ENCODE peak calls at places on chromosomes 12 and 14, in ten cellular contexts. One of them, this sample, is unnamed. For H3K9me3, the result is how much of the 10 kb centered on the place peaks cover.

GRCh38 chr12:57765698-57766463 is 997 bp downstream of the CYP27B1 start:
- DNase-seq in GM12878: no peak
- DNase-seq in HCT116: no peak
- DNase-seq in endothelial cell of umbilical vein: no peak
- DNase-seq in vagina: no peak
- DNase-seq in stomach: no peak
- DNase-seq in spleen: no peak
- DNase-seq in sigmoid colon: no peak
- DNase-seq in upper lobe of left lung: peak
- DNase-seq in K562: no peak
- DNase-seq in this sample: no peak

GRCh38 chr12:124480469-124481256 is 86.7 kb downstream of the NCOR2 start:
- DNase-seq in GM12878: peak
- DNase-seq in endothelial cell of umbilical vein: no peak
- DNase-seq in K562: peak
- DNase-seq in vagina: no peak
- DNase-seq in HCT116: no peak
- DNase-seq in upper lobe of left lung: peak
- DNase-seq in spleen: peak
- DNase-seq in sigmoid colon: no peak
- DNase-seq in stomach: peak
- DNase-seq in this sample: peak

GRCh38 chr14:99752486-99753121 is 40.6 kb upstream of the EML1 start:
- DNase-seq in endothelial cell of umbilical vein: peak
- DNase-seq in vagina: no peak
- DNase-seq in K562: no peak
- DNase-seq in spleen: no peak
- DNase-seq in sigmoid colon: no peak
- DNase-seq in upper lobe of left lung: peak
- DNase-seq in HCT116: no peak
- DNase-seq in GM12878: no peak
- DNase-seq in stomach: no peak
- DNase-seq in this sample: no peak

GRCh38 chr14:41597647-41598046 is 9.0 kb upstream of the LRFN5 start:
- DNase-seq in HCT116: no peak
- DNase-seq in vagina: no peak
- DNase-seq in stomach: no peak
- DNase-seq in endothelial cell of umbilical vein: no peak
- DNase-seq in spleen: no peak
- DNase-seq in GM12878: no peak
- DNase-seq in upper lobe of left lung: peak
- DNase-seq in sigmoid colon: no peak
- DNase-seq in K562: peak
- DNase-seq in this sample: no peak

GRCh38 chr12:19234991-19235876 is 105.7 kb downstream of the PLEKHA5 start:
- DNase-seq in upper lobe of left lung: no peak
- DNase-seq in sigmoid colon: no peak
- DNase-seq in K562: no peak
- DNase-seq in spleen: no peak
- DNase-seq in stomach: no peak
- DNase-seq in HCT116: no peak
- DNase-seq in endothelial cell of umbilical vein: peak
- DNase-seq in GM12878: no peak
- DNase-seq in vagina: no peak
- DNase-seq in this sample: no peak

GRCh38 chr12:3594966-3595365 is 104.0 kb downstream of the PRMT8 start:
- DNase-seq in stomach: no peak
- DNase-seq in upper lobe of left lung: no peak
- DNase-seq in endothelial cell of umbilical vein: no peak
- DNase-seq in spleen: peak
- DNase-seq in vagina: no peak
- DNase-seq in K562: no peak
- DNase-seq in HCT116: no peak
- DNase-seq in GM12878: no peak
- DNase-seq in sigmoid colon: peak
- DNase-seq in this sample: no peak

GRCh38 chr12:125734137-125734536 is 668.9 kb downstream of the AACS start:
- DNase-seq in HCT116: no peak
- DNase-seq in K562: peak
- DNase-seq in sigmoid colon: no peak
- DNase-seq in endothelial cell of umbilical vein: no peak
- DNase-seq in spleen: no peak
- DNase-seq in GM12878: no peak
- DNase-seq in upper lobe of left lung: no peak
- DNase-seq in vagina: no peak
- DNase-seq in stomach: no peak
- DNase-seq in this sample: no peak

GRCh38 chr12:12819221-12819620 is 6.1 kb downstream of the DDX47 start:
- DNase-seq in endothelial cell of umbilical vein: no peak
- DNase-seq in K562: no peak
- DNase-seq in upper lobe of left lung: no peak
- DNase-seq in stomach: no peak
- DNase-seq in GM12878: no peak
- DNase-seq in sigmoid colon: no peak
- DNase-seq in HCT116: no peak
- DNase-seq in vagina: no peak
- DNase-seq in spleen: no peak
- DNase-seq in this sample: no peak

GRCh38 chr14:75015496-75015895 is 12.8 kb downstream of the EIF2B2 start:
- DNase-seq in upper lobe of left lung: peak
- DNase-seq in GM12878: no peak
- DNase-seq in K562: no peak
- DNase-seq in HCT116: no peak
- DNase-seq in spleen: no peak
- DNase-seq in vagina: no peak
- DNase-seq in endothelial cell of umbilical vein: no peak
- DNase-seq in stomach: no peak
- DNase-seq in sigmoid colon: no peak
- DNase-seq in this sample: no peak

GRCh38 chr14:75016815-75017214 is 14.1 kb downstream of the EIF2B2 start:
- DNase-seq in HCT116: no peak
- DNase-seq in K562: no peak
- DNase-seq in GM12878: no peak
- DNase-seq in upper lobe of left lung: no peak
- DNase-seq in vagina: no peak
- DNase-seq in endothelial cell of umbilical vein: no peak
- DNase-seq in sigmoid colon: no peak
- DNase-seq in spleen: no peak
- DNase-seq in stomach: no peak
- DNase-seq in this sample: no peak

GRCh38 chr14:75022655-75023054 is 19.9 kb downstream of the EIF2B2 start:
- DNase-seq in sigmoid colon: no peak
- DNase-seq in stomach: no peak
- DNase-seq in vagina: no peak
- DNase-seq in K562: peak
- DNase-seq in HCT116: no peak
- DNase-seq in GM12878: no peak
- DNase-seq in endothelial cell of umbilical vein: peak
- DNase-seq in spleen: no peak
- DNase-seq in upper lobe of left lung: no peak
- DNase-seq in this sample: no peak

GRCh38 chr14:75023108-75023507 is 20.4 kb downstream of the EIF2B2 start:
- DNase-seq in vagina: no peak
- DNase-seq in upper lobe of left lung: no peak
- DNase-seq in endothelial cell of umbilical vein: no peak
- DNase-seq in HCT116: no peak
- DNase-seq in stomach: no peak
- DNase-seq in GM12878: no peak
- DNase-seq in K562: no peak
- DNase-seq in sigmoid colon: no peak
- DNase-seq in spleen: no peak
- DNase-seq in this sample: no peak

DNA sequence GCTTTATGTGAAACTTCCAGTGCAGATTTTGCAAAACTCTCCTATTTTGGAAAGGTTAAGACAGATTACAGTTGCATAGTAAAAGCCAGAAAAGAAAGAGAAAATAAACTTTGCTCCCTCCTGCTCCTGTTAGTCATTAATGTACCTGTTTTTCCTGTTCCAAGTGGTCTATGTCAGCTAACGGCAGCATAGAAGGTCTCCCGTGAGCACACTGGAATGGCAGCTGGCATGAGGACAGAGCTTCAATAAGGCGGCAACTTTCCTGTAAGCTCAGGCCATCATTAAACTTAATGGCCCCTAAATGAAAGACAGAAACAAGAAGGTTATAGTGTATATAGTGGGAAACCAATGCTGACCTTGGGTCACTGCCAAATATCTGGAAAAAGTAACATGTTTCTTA is 16.0 kb downstream of the EIF2B2 start:
- DNase-seq in stomach: no peak
- DNase-seq in vagina: no peak
- DNase-seq in sigmoid colon: no peak
- DNase-seq in upper lobe of left lung: no peak
- DNase-seq in GM12878: no peak
- DNase-seq in endothelial cell of umbilical vein: no peak
- DNase-seq in K562: no peak
- DNase-seq in HCT116: no peak
- DNase-seq in spleen: no peak
- DNase-seq in this sample: no peak
- TF ChIP-seq POLR2AphosphoS5 in stomach: no peak
- TF ChIP-seq POLR2AphosphoS5 in vagina: peak
- TF ChIP-seq POLR2AphosphoS5 in sigmoid colon: no peak
- TF ChIP-seq POLR2AphosphoS5 in upper lobe of left lung: no peak
- TF ChIP-seq POLR2AphosphoS5 in GM12878: no peak
- TF ChIP-seq POLR2AphosphoS5 in endothelial cell of umbilical vein: no peak
- TF ChIP-seq POLR2AphosphoS5 in K562: no peak
- TF ChIP-seq POLR2AphosphoS5 in HCT116: no peak
- TF ChIP-seq POLR2AphosphoS5 in spleen: no peak
- TF ChIP-seq POLR2AphosphoS5 in this sample: no peak

GRCh38 chr12:121294151-121294889 is 2.2 kb downstream of the CAMKK2 start:
- DNase-seq in endothelial cell of umbilical vein: no peak
- DNase-seq in HCT116: no peak
- DNase-seq in stomach: no peak
- DNase-seq in upper lobe of left lung: no peak
- DNase-seq in sigmoid colon: no peak
- DNase-seq in spleen: no peak
- DNase-seq in K562: no peak
- DNase-seq in GM12878: no peak
- DNase-seq in vagina: no peak
- DNase-seq in this sample: no peak

GRCh38 chr12:121295123-121295745 is 1.3 kb downstream of the CAMKK2 start:
- DNase-seq in endothelial cell of umbilical vein: peak
- DNase-seq in upper lobe of left lung: no peak
- DNase-seq in stomach: no peak
- DNase-seq in GM12878: no peak
- DNase-seq in HCT116: no peak
- DNase-seq in sigmoid colon: no peak
- DNase-seq in vagina: no peak
- DNase-seq in K562: peak
- DNase-seq in spleen: no peak
- DNase-seq in this sample: no peak

GRCh38 chr12:121295746-121296617 is 527 bp downstream of the CAMKK2 start:
- DNase-seq in GM12878: no peak
- DNase-seq in spleen: peak
- DNase-seq in HCT116: no peak
- DNase-seq in endothelial cell of umbilical vein: peak
- DNase-seq in sigmoid colon: peak
- DNase-seq in stomach: no peak
- DNase-seq in upper lobe of left lung: no peak
- DNase-seq in K562: peak
- DNase-seq in vagina: no peak
- DNase-seq in this sample: no peak

GRCh38 chr12:121290410-121290809 is 6.1 kb downstream of the CAMKK2 start:
- DNase-seq in vagina: no peak
- DNase-seq in sigmoid colon: no peak
- DNase-seq in K562: no peak
- DNase-seq in stomach: no peak
- DNase-seq in upper lobe of left lung: no peak
- DNase-seq in HCT116: no peak
- DNase-seq in GM12878: no peak
- DNase-seq in spleen: no peak
- DNase-seq in endothelial cell of umbilical vein: no peak
- DNase-seq in this sample: no peak

DNA sequence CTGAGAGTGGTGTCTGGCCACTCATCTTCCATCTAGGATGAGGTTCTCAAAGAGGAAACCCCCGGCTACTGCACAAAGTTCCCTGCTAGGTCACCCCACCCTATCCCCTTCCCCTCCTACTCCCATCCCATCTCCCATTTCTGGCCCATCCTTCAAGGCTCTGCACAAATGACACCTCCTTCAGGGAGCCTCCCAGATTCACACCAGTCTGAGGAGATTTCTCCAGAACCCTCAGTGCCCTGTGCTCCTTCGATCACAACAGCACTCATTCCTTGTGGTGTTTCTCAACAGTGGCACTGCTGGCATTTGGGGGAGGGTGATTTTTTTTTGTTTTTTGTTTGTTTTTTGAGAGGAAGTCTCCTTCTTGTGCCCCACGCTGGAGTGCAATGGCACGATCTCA is 2.9 kb downstream of the CAMKK2 start:
- DNase-seq in GM12878: no peak
- DNase-seq in stomach: no peak
- DNase-seq in sigmoid colon: no peak
- DNase-seq in spleen: no peak
- DNase-seq in K562: no peak
- DNase-seq in endothelial cell of umbilical vein: no peak
- DNase-seq in upper lobe of left lung: no peak
- DNase-seq in vagina: no peak
- DNase-seq in HCT116: no peak
- DNase-seq in this sample: no peak
- TF ChIP-seq POLR2A in GM12878: no peak
- TF ChIP-seq POLR2A in stomach: no peak
- TF ChIP-seq POLR2A in sigmoid colon: no peak
- TF ChIP-seq POLR2A in spleen: no peak
- TF ChIP-seq POLR2A in K562: no peak
- TF ChIP-seq POLR2A in endothelial cell of umbilical vein: no peak
- TF ChIP-seq POLR2A in upper lobe of left lung: no peak
- TF ChIP-seq POLR2A in vagina: no peak
- TF ChIP-seq POLR2A in HCT116: no peak
- TF ChIP-seq POLR2A in this sample: no peak

GRCh38 chr12:29688914-29689313 is 94.8 kb downstream of the TMTC1 start:
- DNase-seq in sigmoid colon: no peak
- DNase-seq in endothelial cell of umbilical vein: no peak
- DNase-seq in stomach: no peak
- DNase-seq in upper lobe of left lung: no peak
- DNase-seq in spleen: no peak
- DNase-seq in GM12878: no peak
- DNase-seq in vagina: no peak
- DNase-seq in HCT116: no peak
- DNase-seq in K562: no peak
- DNase-seq in this sample: no peak
- H3K9me3 ChIP-seq in sigmoid colon: under half
- H3K9me3 ChIP-seq in endothelial cell of umbilical vein: under half
- H3K9me3 ChIP-seq in stomach: under half
- H3K9me3 ChIP-seq in upper lobe of left lung: under half
- H3K9me3 ChIP-seq in spleen: under half
- H3K9me3 ChIP-seq in GM12878: under half
- H3K9me3 ChIP-seq in vagina: under half
- H3K9me3 ChIP-seq in HCT116: under half
- H3K9me3 ChIP-seq in K562: under half
- H3K9me3 ChIP-seq in this sample: under half

GRCh38 chr14:50560929-50561280 is 960 bp downstream of the ATL1 start:
- DNase-seq in stomach: peak
- DNase-seq in HCT116: no peak
- DNase-seq in vagina: peak
- DNase-seq in K562: peak
- DNase-seq in spleen: peak
- DNase-seq in upper lobe of left lung: peak
- DNase-seq in GM12878: no peak
- DNase-seq in endothelial cell of umbilical vein: peak
- DNase-seq in sigmoid colon: peak
- DNase-seq in this sample: peak

GRCh38 chr14:50562841-50563240 is 2.9 kb downstream of the ATL1 start:
- DNase-seq in GM12878: no peak
- DNase-seq in vagina: no peak
- DNase-seq in HCT116: no peak
- DNase-seq in stomach: no peak
- DNase-seq in endothelial cell of umbilical vein: no peak
- DNase-seq in spleen: no peak
- DNase-seq in upper lobe of left lung: no peak
- DNase-seq in sigmoid colon: no peak
- DNase-seq in K562: no peak
- DNase-seq in this sample: no peak

DNA sequence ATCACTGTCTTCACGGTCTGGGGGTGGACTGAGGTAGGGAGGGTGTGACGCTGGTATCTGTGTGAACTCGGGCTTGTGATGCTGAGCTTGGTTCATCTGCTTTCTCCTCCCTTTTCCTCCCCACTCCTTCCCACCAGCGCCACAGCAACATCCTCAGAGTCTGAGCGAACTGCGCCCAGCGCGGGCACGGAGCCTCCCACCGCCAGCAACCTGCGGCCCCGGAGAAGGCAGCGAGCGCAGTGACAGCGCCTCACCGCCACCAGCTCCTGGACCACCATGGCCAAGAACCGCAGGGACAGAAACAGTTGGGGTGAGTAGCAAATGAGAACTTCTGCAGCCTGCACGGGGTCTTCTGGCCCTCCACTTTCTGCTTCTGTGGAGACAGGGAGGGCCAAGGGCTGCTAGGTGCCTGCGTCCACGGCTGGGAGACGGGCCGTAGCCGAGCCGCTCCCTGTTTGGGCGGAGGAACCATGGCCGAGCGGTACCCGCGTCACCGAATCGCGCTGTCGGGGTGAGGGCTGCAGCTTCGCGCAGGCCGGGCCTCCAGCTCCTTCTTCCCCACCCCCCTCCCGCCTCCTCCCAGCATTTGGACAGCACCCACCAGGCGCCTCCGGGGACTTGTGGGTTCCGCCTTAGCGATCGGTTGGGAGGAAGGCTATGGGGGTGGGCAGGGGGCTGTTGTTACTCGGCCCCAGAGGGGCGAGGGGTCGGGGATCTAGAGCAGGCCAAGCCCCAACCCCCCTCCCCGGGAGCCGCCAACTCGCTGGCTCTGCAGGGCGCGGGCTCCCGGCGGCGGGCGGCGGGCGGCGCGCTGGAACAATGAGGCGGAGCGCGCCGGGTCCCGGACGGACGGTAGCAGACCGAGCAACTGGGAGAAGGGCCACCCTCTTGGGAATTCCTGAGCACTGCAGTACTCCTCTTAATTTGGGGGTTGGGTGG is at the start of gene ATL1:
- DNase-seq in sigmoid colon: peak
- DNase-seq in HCT116: peak
- DNase-seq in K562: peak
- DNase-seq in stomach: peak
- DNase-seq in GM12878: no peak
- DNase-seq in spleen: peak
- DNase-seq in vagina: peak
- DNase-seq in upper lobe of left lung: peak
- DNase-seq in endothelial cell of umbilical vein: peak
- DNase-seq in this sample: peak
- TF ChIP-seq POLR2AphosphoS5 in sigmoid colon: peak
- TF ChIP-seq POLR2AphosphoS5 in HCT116: no peak
- TF ChIP-seq POLR2AphosphoS5 in K562: no peak
- TF ChIP-seq POLR2AphosphoS5 in stomach: no peak
- TF ChIP-seq POLR2AphosphoS5 in GM12878: no peak
- TF ChIP-seq POLR2AphosphoS5 in spleen: peak
- TF ChIP-seq POLR2AphosphoS5 in vagina: no peak
- TF ChIP-seq POLR2AphosphoS5 in upper lobe of left lung: peak
- TF ChIP-seq POLR2AphosphoS5 in endothelial cell of umbilical vein: no peak
- TF ChIP-seq POLR2AphosphoS5 in this sample: no peak

This sample was measured in breast epithelium.